ENCODE peak calls at places on chromosomes 16 and 17, in four cellular contexts. U is neuronal stem cell, V is SK-N-SH, S is ascending aorta. F is an unnamed sample. For H3K9me3 and H3K4me1, the result is how much of the 10 kb centered on the place peaks cover.

GRCh38 chr16:16042076-16042475 is 92.7 kb downstream of the ABCC1 start:
- DNase-seq in U (no peak), V (peak), S (no peak), F (peak)

GRCh38 chr16:65737831-65738230 is 616.0 kb upstream of the CDH11 start:
- DNase-seq in U (peak), V (no peak), S (no peak), F (no peak)

GRCh38 chr17:53894591-53894990 is 71.9 kb downstream of the KIF2B start:
- DNase-seq in U (no peak), V (no peak), S (no peak), F (no peak)

GRCh38 chr17:32569171-32570080 is 82.6 kb downstream of the CDK5R1 start:
- DNase-seq in U (no peak), V (no peak), S (no peak), F (no peak)

GRCh38 chr17:55420067-55420775 is 1.4 kb downstream of the MMD start:
- DNase-seq in U (no peak), V (no peak), S (no peak), F (no peak)

GRCh38 chr17:81740395-81740961 is 28.4 kb downstream of the SLC25A10 start:
- DNase-seq in U (no peak), V (no peak), S (no peak), F (no peak)

GRCh38 chr16:57834936-57835335 is 32.6 kb upstream of the KIFC3 start:
- DNase-seq in U (no peak), V (no peak), S (no peak), F (no peak)

GRCh38 chr16:29994613-29995329 is 646 bp downstream of the HIRIP3 start:
- DNase-seq in U (no peak), V (peak), S (no peak), F (no peak)

GRCh38 chr17:59329558-59330313 is 1.7 kb upstream of the YPEL2 start:
- DNase-seq in U (peak), V (peak), S (peak), F (peak)

GRCh38 chr17:19650826-19651225 is 2.3 kb downstream of the ALDH3A2 start:
- DNase-seq in U (no peak), V (no peak), S (no peak), F (no peak)

GRCh38 chr17:75665981-75666380 is 973 bp downstream of the RECQL5 start:
- DNase-seq in U (no peak), V (no peak), S (no peak), F (no peak)

GRCh38 chr16:85436636-85437160 is 176.4 kb upstream of the GSE1 start:
- DNase-seq in U (no peak), V (no peak), S (no peak), F (no peak)

GRCh38 chr16:3180445-3180878 is 7.5 kb upstream of the OR1F1 start:
- DNase-seq in U (no peak), V (no peak), S (no peak), F (no peak)

GRCh38 chr17:42748906-42749798 is 4.3 kb upstream of the EZH1 start:
- DNase-seq in U (no peak), V (no peak), S (no peak), F (no peak)

GRCh38 chr17:28133562-28133970 is 91.1 kb downstream of the NLK start:
- DNase-seq in U (no peak), V (no peak), S (no peak), F (no peak)

GRCh38 chr16:27241658-27242057 is 26.9 kb downstream of the NSMCE1 start:
- DNase-seq in U (no peak), V (no peak), S (peak), F (no peak)

GRCh38 chr17:15493031-15493750 is 25.8 kb upstream of the CDRT4 start:
- DNase-seq in U (no peak), V (no peak), S (no peak), F (no peak)

GRCh38 chr16:1613728-1614225 is 1.6 kb downstream of the CRAMP1 start:
- DNase-seq in U (peak), V (no peak), S (no peak), F (no peak)

GRCh38 chr17:29569245-29569950 is 897 bp downstream of the TP53I13 start:
- DNase-seq in U (no peak), V (peak), S (peak), F (no peak)

GRCh38 chr16:3838600-3839401 is 41.7 kb downstream of the CREBBP start:
- DNase-seq in U (no peak), V (no peak), S (no peak), F (no peak)

GRCh38 chr16:50671644-50672260 is 9.4 kb downstream of the SNX20 start:
- DNase-seq in U (no peak), V (peak), S (no peak), F (no peak)

GRCh38 chr16:80993293-80993691 is 13.4 kb downstream of the CMC2 start:
- DNase-seq in U (no peak), V (no peak), S (peak), F (no peak)

GRCh38 chr16:25066747-25067631 is 44.6 kb upstream of the LCMT1 start:
- DNase-seq in U (peak), V (peak), S (peak), F (peak)

GRCh38 chr16:69762843-69763556 is 868 bp downstream of the WWP2 start:
- DNase-seq in U (no peak), V (no peak), S (no peak), F (no peak)

GRCh38 chr16:2609827-2610470 is 72.1 kb downstream of the PDPK1 start:
- DNase-seq in U (no peak), V (no peak), S (no peak), F (no peak)

GRCh38 chr16:56279132-56279531 is 87.8 kb downstream of the GNAO1 start:
- DNase-seq in U (no peak), V (no peak), S (no peak), F (no peak)

GRCh38 chr17:67493811-67494210 is 116.7 kb downstream of the PITPNC1 start:
- DNase-seq in U (no peak), V (no peak), S (no peak), F (no peak)

GRCh38 chr16:35735403-35736251 is 2276.2 kb downstream of the TP53TG3F start:
- DNase-seq in U (no peak), V (no peak), S (peak), F (no peak)

GRCh38 chr16:35733278-35733965 is 2274.0 kb downstream of the TP53TG3F start:
- DNase-seq in U (no peak), V (no peak), S (peak), F (no peak)

GRCh38 chr16:35737076-35737475 is 2277.7 kb downstream of the TP53TG3F start:
- DNase-seq in U (no peak), V (no peak), S (peak), F (no peak)

GRCh38 chr16:35733971-35734702 is 2274.7 kb downstream of the TP53TG3F start:
- DNase-seq in U (no peak), V (no peak), S (peak), F (no peak)

GRCh38 chr16:35734728-35735402 is 2275.5 kb downstream of the TP53TG3F start:
- DNase-seq in U (no peak), V (no peak), S (peak), F (no peak)
- H3K9me3 ChIP-seq in U (under half), V (under half), S (under half), F (under half)

DNA sequence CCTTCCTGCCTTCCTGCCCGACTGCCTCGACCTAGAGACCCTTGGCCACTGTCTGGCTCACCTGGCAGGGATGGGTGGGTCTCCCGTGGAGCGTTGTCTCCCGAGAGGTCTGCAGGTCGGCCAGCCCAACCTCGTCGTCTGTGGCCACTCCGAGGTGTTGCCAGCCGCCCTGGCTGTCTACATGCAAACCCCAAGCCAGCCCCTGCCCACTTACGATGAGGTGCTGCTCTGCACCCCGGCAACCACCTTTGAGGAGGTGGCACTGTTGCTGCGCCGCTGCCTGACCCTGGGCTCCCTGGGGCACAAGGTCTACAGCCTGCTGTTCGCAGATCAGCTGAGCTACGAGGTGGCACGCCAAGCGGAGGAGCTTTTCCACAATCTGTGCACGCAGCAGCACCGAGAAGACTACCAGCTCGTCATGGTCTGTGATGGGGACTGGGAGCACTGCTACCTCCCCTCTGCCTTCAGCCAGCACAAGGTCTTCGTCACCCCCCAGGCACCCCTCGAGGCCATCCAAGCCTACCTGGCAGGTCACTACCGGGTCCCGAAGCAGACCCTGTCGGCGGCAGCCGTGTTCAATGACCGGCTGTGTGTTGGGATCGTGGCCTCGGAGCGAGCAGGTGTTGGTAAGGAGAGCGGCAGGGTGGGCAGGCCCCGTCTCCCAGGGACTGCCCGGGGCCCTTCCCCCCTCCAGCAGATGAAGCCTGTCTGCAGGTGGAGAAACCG is 75.1 kb upstream of the ENDOV start:
- DNase-seq in U (no peak), V (no peak), S (no peak), F (no peak)
- H3K4me1 ChIP-seq in U (under half), V (under half), S (under half), F (under half)

DNA sequence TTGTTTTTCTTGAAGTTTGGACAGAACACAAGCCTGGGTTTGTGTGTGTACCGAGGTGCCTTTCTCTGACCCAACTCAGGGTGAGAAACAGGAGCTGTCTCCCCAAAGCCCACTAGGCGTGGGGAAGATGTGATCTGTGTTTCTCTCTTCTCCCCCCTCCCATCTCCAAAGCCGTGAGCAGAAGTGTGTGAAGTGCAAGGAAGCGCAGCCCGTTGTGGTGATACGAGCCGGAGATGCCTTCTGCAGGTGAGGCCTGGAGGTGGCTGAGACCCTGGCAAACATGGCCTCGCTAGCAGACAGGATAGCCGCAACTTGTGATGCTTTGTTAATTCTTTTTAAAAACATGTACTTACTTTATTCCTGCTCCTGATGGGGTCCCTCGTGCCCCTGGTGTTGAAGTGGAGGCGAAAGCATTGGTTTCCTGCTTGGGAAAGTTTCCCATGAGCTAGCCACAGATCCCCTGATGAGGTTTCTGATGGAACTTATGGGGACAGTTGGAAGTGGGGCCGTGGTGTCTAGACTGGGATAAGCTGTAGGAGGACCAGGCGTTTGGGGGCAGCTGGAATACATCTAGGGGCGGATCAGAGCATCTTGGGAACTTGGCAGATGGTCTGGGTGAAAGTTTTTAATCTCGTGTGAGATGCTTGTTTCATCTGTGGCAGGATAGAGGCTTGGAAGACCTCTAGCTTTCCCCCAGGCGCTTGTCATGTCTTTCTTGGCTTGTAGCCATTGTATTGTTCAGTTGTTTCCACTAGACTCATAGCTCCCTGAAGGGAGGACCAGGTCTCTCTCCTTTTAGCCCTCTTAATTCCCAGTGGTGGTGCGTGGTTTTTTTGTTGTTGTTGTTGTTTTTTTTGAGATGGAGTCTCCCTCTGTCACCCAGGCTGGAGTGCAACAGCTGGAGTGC is 915 bp downstream of the CTU2 start:
- DNase-seq in U (no peak), V (no peak), S (no peak), F (no peak)
- H3K27ac ChIP-seq in U (no peak), V (no peak), S (peak), F (peak)

GRCh38 chr16:35797811-35798210 is 2338.4 kb downstream of the TP53TG3F start:
- DNase-seq in U (no peak), V (no peak), S (no peak), F (no peak)
- H3K9me3 ChIP-seq in U (under half), V (under half), S (under half), F (under half)

GRCh38 chr16:75096730-75097129 is 19.9 kb downstream of the LDHD start:
- DNase-seq in U (no peak), V (peak), S (no peak), F (no peak)

GRCh38 chr16:75092777-75093176 is 23.8 kb downstream of the LDHD start:
- DNase-seq in U (no peak), V (no peak), S (no peak), F (no peak)

GRCh38 chr16:75095204-75095621 is 21.4 kb downstream of the LDHD start:
- DNase-seq in U (no peak), V (no peak), S (no peak), F (no peak)

GRCh38 chr16:75095637-75096036 is 20.9 kb downstream of the LDHD start:
- DNase-seq in U (no peak), V (no peak), S (no peak), F (no peak)

GRCh38 chr16:75093598-75094540 is 22.7 kb downstream of the LDHD start:
- DNase-seq in U (no peak), V (no peak), S (no peak), F (no peak)
- H3K4me1 ChIP-seq in U (under half), V (under half), S (under half), F (half or more)

GRCh38 chr17:7058831-7059447 is 15.0 kb upstream of the SLC16A11 start:
- DNase-seq in U (no peak), V (no peak), S (no peak), F (no peak)

GRCh38 chr17:7063518-7064094 is 16.4 kb downstream of the CLEC10A start:
- DNase-seq in U (no peak), V (no peak), S (no peak), F (no peak)

GRCh38 chr17:7056386-7056785 is 12.5 kb upstream of the SLC16A11 start:
- DNase-seq in U (no peak), V (no peak), S (no peak), F (no peak)

GRCh38 chr17:7064248-7064647 is 15.8 kb downstream of the CLEC10A start:
- DNase-seq in U (no peak), V (peak), S (no peak), F (no peak)

GRCh38 chr17:7060165-7060890 is 16.4 kb upstream of the SLC16A11 start:
- DNase-seq in U (no peak), V (no peak), S (no peak), F (no peak)
- H3K27ac ChIP-seq in U (no peak), V (no peak), S (no peak), F (no peak)

GRCh38 chr17:56710986-56711385 is 117.5 kb downstream of the NOG start:
- DNase-seq in U (no peak), V (no peak), S (no peak), F (no peak)

GRCh38 chr17:56718515-56718914 is 115.2 kb downstream of the C17orf67 start:
- DNase-seq in U (no peak), V (no peak), S (no peak), F (no peak)

GRCh38 chr17:56717471-56717870 is 116.2 kb downstream of the C17orf67 start:
- DNase-seq in U (no peak), V (no peak), S (no peak), F (no peak)

GRCh38 chr17:56715613-56716357 is 117.9 kb downstream of the C17orf67 start:
- DNase-seq in U (peak), V (peak), S (peak), F (peak)
- H3K9me3 ChIP-seq in U (under half), V (under half), S (under half), F (under half)

GRCh38 chr16:89829630-89830437 is 1.6 kb downstream of the SPIRE2 start:
- DNase-seq in U (no peak), V (no peak), S (no peak), F (no peak)

GRCh38 chr16:89828199-89828869 is at the start of gene SPIRE2:
- DNase-seq in U (peak), V (peak), S (no peak), F (peak)

GRCh38 chr16:89827383-89828198 is 684 bp upstream of the SPIRE2 start:
- DNase-seq in U (peak), V (peak), S (no peak), F (peak)

GRCh38 chr16:89828870-89829629 is 775 bp downstream of the SPIRE2 start:
- DNase-seq in U (no peak), V (no peak), S (no peak), F (no peak)

GRCh38 chr16:89826531-89827382 is 1.5 kb upstream of the SPIRE2 start:
- DNase-seq in U (no peak), V (no peak), S (no peak), F (no peak)
- H3K4me1 ChIP-seq in U (under half), V (under half), S (under half), F (under half)

GRCh38 chr17:44607836-44608690 is 48.2 kb upstream of the MEIOC start:
- DNase-seq in U (no peak), V (peak), S (no peak), F (no peak)
- H3K27ac ChIP-seq in U (no peak), V (peak), S (peak), F (no peak)

GRCh38 chr16:35198223-35199199 is 1739.1 kb downstream of the TP53TG3F start:
- DNase-seq in U (no peak), V (no peak), S (no peak), F (no peak)
- H3K9me3 ChIP-seq in U (under half), V (under half), S (under half), F (under half)